ENCODE peak calls at places on chromosomes 7 and 10, in five cellular contexts. B is HCT116, W is AG04450, N is mammary epithelial cell, U is hepatocyte. M is an unnamed sample.

GRCh38 chr7:105779856-105780815 is 96.3 kb downstream of the ATXN7L1 start:
- DNase-seq in B (no peak), W (no peak), N (no peak), U (no peak), M (no peak)

GRCh38 chr10:103548581-103549348 is 55.3 kb downstream of the NEURL1 start:
- DNase-seq in B (no peak), W (no peak), N (no peak), U (peak; percentile 7), M (no peak)

GRCh38 chr7:143958781-143959180 is 4.1 kb downstream of the OR2F1 start:
- DNase-seq in B (no peak), W (no peak), N (no peak), U (no peak), M (no peak)

GRCh38 chr10:49360271-49361177 is 35.4 kb downstream of the DRGX start:
- DNase-seq in B (no peak), W (no peak), N (no peak), U (no peak), M (no peak)

GRCh38 chr7:105278973-105279687 is 109.6 kb downstream of the SRPK2 start:
- DNase-seq in B (no peak), W (no peak), N (no peak), U (no peak), M (no peak)

GRCh38 chr10:123097039-123097438 is 38.7 kb upstream of the HMX3 start:
- DNase-seq in B (no peak), W (no peak), N (no peak), U (no peak), M (no peak)

GRCh38 chr10:14782691-14783363 is 8.1 kb upstream of the FAM107B start:
- DNase-seq in B (peak; percentile 61), W (no peak), N (peak; percentile 35), U (peak; percentile 78), M (no peak)

GRCh38 chr7:41029072-41029492 is 673.8 kb downstream of the INHBA start:
- DNase-seq in B (peak; percentile 41), W (peak; percentile 86), N (peak; percentile 100), U (peak; percentile 15), M (peak; percentile 91)

GRCh38 chr10:31353574-31353973 is 34.6 kb downstream of the ZEB1 start:
- DNase-seq in B (peak; percentile 82), W (no peak), N (peak; percentile 92), U (peak; percentile 22), M (peak; percentile 84)

GRCh38 chr10:34434119-34434594 is 380.9 kb downstream of the PARD3 start:
- DNase-seq in B (no peak), W (no peak), N (peak; percentile 28), U (peak; percentile 29), M (no peak)

DNA sequence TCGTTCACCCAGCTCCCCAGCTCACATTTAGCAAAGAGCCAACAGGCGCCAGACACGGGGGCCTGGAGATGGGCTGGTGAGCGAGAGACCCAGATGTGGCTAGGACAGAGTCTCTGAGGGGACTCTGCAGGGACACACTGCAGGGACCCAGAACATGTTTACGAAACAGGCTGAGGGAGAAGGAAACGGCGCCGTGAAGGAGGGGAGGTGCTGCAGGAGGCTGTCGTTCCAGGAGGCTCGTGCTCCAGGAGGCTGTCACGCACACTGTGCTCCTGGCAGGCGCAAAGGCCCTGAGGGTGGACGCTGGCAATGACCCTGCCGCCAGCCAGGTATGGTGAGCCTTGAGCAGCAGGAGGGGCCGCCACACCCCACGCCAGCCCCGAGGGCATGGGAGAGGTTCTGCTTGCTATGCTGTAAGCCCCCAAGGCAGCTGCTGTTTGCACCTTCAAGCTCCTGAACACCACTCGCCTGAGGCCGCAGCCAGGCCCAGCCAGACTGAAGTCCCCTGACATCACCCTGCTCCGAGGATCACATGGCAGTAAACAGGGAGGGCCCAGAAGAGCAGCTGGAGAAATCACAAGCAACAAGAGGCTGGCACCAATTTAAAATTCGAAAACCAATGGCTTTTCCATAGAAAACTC is 27.3 kb downstream of the ADAP1 start:
- DNase-seq in B (no peak), W (no peak), N (no peak), U (no peak), M (no peak)
- H3K27ac ChIP-seq in B (no peak overlapping the region), W (no peak overlapping the region), N (no peak overlapping the region), U (peak overlapping the region; percentile 87), M (no peak overlapping the region)

GRCh38 chr7:37538945-37539344 is 90.3 kb upstream of the ELMO1 start:
- DNase-seq in B (no peak), W (no peak), N (no peak), U (no peak), M (no peak)
- H3K27ac ChIP-seq in B (no peak overlapping the region), W (no peak overlapping the region), N (no peak overlapping the region), U (no peak overlapping the region), M (no peak overlapping the region)

DNA sequence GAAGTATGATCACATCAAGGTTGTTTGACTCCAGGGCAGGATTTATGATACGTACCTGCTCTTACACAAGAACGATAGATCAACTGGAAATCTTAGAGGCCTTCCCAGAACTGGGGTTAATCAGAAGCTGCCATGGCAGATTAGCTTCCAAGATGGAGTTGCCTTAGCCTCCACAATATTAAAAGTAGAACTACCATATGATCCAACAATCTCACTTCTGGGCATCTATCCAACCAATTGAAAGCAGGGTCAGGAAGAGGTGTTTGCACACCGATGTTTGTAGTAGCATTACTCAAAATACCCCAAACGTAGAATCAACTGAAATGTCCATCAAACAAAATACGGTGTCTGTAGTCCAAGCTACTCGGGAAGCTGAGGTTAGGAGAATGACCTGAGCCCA is 6.6 kb downstream of the PILRB start:
- DNase-seq in B (no peak), W (no peak), N (no peak), U (no peak), M (no peak)
- H3K27ac ChIP-seq in B (no peak overlapping the region), W (no peak overlapping the region), N (no peak overlapping the region), U (no peak overlapping the region), M (no peak overlapping the region)

DNA sequence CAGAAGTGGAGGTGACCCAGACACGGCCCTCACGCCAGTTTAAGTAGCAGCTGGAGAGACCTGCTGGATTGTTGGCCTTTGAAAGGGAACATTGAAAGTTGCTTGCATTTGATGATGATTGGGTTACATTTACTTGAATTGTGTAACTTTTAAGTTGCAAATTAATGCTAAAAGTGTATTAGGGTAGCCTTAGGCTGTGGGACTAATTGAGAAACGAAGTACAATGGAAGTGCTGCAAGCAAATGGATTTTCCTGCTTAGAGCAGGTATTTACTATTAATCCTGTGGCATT is 25.7 kb downstream of the CDK14 start:
- DNase-seq in B (no peak), W (no peak), N (no peak), U (no peak), M (no peak)
- H3K27ac ChIP-seq in B (no peak overlapping the region), W (no peak overlapping the region), N (no peak overlapping the region), U (no peak overlapping the region), M (no peak overlapping the region)